ENCODE peak calls at places on chromosomes 6 and 20, in seven cellular contexts. R is natural killer cell; N is heart left ventricle; I is RWPE2; B is heart right ventricle; S is pancreas; T is CD4-positive, alpha-beta T cell. W is an unnamed sample.

GRCh38 chr6:156942266-156942665 is 165.1 kb downstream of the ARID1B start:
- ATAC-seq in R (peak; percentile 55), N (peak; percentile 29), I (no peak), B (no peak), S (no peak), T (no peak), W (no peak)

GRCh38 chr20:3396492-3396891 is 11.0 kb downstream of the DNAAF9 start:
- ATAC-seq in R (no peak), N (no peak), I (no peak), B (no peak), S (no peak), T (no peak), W (peak; percentile 48)

GRCh38 chr6:162615016-162615717 is 112.4 kb downstream of the PRKN start:
- ATAC-seq in R (no peak), N (peak; percentile 77), I (no peak), B (no peak), S (peak; percentile 77), T (no peak), W (no peak)

GRCh38 chr6:44842616-44843015 is 455.1 kb downstream of the CDC5L start:
- ATAC-seq in R (no peak), N (no peak), I (no peak), B (no peak), S (no peak), T (no peak), W (no peak)

GRCh38 chr20:775679-776135 is 7.4 kb upstream of the SLC52A3 start:
- ATAC-seq in R (no peak), N (peak; percentile 58), I (peak; percentile 38), B (peak; percentile 20), S (no peak), T (no peak), W (peak; percentile 95)

GRCh38 chr6:107894821-107895396 is 63.1 kb downstream of the SEC63 start:
- ATAC-seq in R (no peak), N (no peak), I (no peak), B (no peak), S (peak; percentile 53), T (no peak), W (peak; percentile 93)

GRCh38 chr6:36210886-36211595 is 14.5 kb downstream of the BRPF3 start:
- ATAC-seq in R (no peak), N (peak; percentile 25), I (no peak), B (no peak), S (no peak), T (no peak), W (peak; percentile 7)

GRCh38 chr6:33957391-33958207 is 153.8 kb upstream of the MLN start:
- ATAC-seq in R (no peak), N (no peak), I (no peak), B (no peak), S (no peak), T (no peak), W (no peak)

GRCh38 chr20:36497856-36498255 is 43.5 kb upstream of the MYL9 start:
- ATAC-seq in R (no peak), N (peak; percentile 65), I (no peak), B (peak; percentile 50), S (peak; percentile 27), T (no peak), W (no peak)

GRCh38 chr20:63572788-63573738 is 976 bp downstream of the HELZ2 start:
- ATAC-seq in R (no peak), N (no peak), I (peak; percentile 20), B (no peak), S (peak; percentile 5), T (no peak), W (peak; percentile 10)

GRCh38 chr6:100633096-100633766 is 168.5 kb upstream of the SIM1 start:
- ATAC-seq in R (no peak), N (peak; percentile 72), I (peak; percentile 100), B (no peak), S (no peak), T (no peak), W (peak; percentile 77)

GRCh38 chr6:106250997-106251396 is 74.6 kb downstream of the ATG5 start:
- ATAC-seq in R (no peak), N (no peak), I (no peak), B (no peak), S (no peak), T (no peak), W (no peak)

GRCh38 chr6:723540-723939 is 30.6 kb upstream of the EXOC2 start:
- ATAC-seq in R (no peak), N (no peak), I (no peak), B (no peak), S (no peak), T (no peak), W (no peak)

GRCh38 chr20:47456952-47457724 is 44.5 kb upstream of the NCOA3 start:
- ATAC-seq in R (no peak), N (no peak), I (peak; percentile 41), B (no peak), S (no peak), T (no peak), W (peak; percentile 63)

GRCh38 chr6:42045538-42046460 is 4.5 kb upstream of the TAF8 start:
- ATAC-seq in R (no peak), N (peak; percentile 82), I (peak; percentile 61), B (peak; percentile 43), S (peak; percentile 50), T (peak; percentile 52), W (peak; percentile 82)

GRCh38 chr6:113184291-113184690 is 672.9 kb upstream of the MARCKS start:
- ATAC-seq in R (no peak), N (peak; percentile 18), I (no peak), B (peak; percentile 47), S (no peak), T (no peak), W (no peak)